ENCODE peak calls at places on chromosome 3, in four cellular contexts. L is stimulated activated CD8-positive, alpha-beta memory T cell treated with anti-CD3 and anti-CD28 coated beads, Interleukin-4, amount 100 ng/mL, for 48 hours; H is posterior cingulate gyrus; F is naive thymus-derived CD4-positive, alpha-beta T cell. M is an unnamed sample.

GRCh38 chr3:61875073-61875472 is 313.7 kb downstream of the PTPRG start:
- DNase-seq in L (no peak), F (no peak), H (no peak), M (no peak)

GRCh38 chr3:152339881-152340505 is 71.3 kb downstream of the MBNL1 start:
- DNase-seq in L (no peak), H (no peak), F (no peak), M (no peak)

GRCh38 chr3:1792466-1792865 is 306.2 kb upstream of the CNTN4 start:
- DNase-seq in F (no peak), L (no peak), H (no peak), M (no peak)

GRCh38 chr3:159637895-159638542 is 350.6 kb upstream of the IL12A start:
- DNase-seq in F (no peak), L (no peak), H (no peak), M (no peak)

GRCh38 chr3:184910664-184911063 is 98.7 kb downstream of the VPS8 start:
- DNase-seq in F (no peak), L (no peak), H (no peak), M (no peak)

GRCh38 chr3:172070799-172071198 is 31.4 kb downstream of the FNDC3B start:
- DNase-seq in L (no peak), F (no peak), H (no peak), M (no peak)

GRCh38 chr3:103056953-103057450 is 622.2 kb downstream of the ZPLD1 start:
- DNase-seq in H (no peak), L (no peak), F (no peak), M (no peak)

GRCh38 chr3:69848113-69848512 is 108.8 kb downstream of the MITF start:
- DNase-seq in F (no peak), H (no peak), L (no peak), M (no peak)

GRCh38 chr3:178436773-178437172 is 99.5 kb upstream of the KCNMB2 start:
- DNase-seq in L (no peak), H (no peak), F (peak; percentile 26), M (peak; percentile 9)

GRCh38 chr3:193085655-193086054 is 155.4 kb upstream of the PLAAT1 start:
- DNase-seq in L (no peak), H (no peak), F (no peak), M (no peak)

GRCh38 chr3:72441284-72441994 is 406.8 kb downstream of the SHQ1 start:
- DNase-seq in F (no peak), H (no peak), L (no peak), M (no peak)

GRCh38 chr3:53772562-53773329 is 73.5 kb downstream of the CHDH start:
- DNase-seq in F (no peak), L (no peak), H (no peak), M (no peak)

GRCh38 chr3:172808969-172809546 is 58.5 kb downstream of the ECT2 start:
- DNase-seq in F (peak; percentile 12), L (no peak), H (no peak), M (peak; percentile 24)

GRCh38 chr3:133572158-133573053 is 1.1 kb upstream of the CDV3 start:
- DNase-seq in L (peak; percentile 33), H (no peak), F (peak; percentile 39), M (peak; percentile 48)

GRCh38 chr3:134148534-134148933 is 102.1 kb downstream of the RYK start:
- DNase-seq in L (no peak), F (no peak), H (no peak), M (no peak)

GRCh38 chr3:70999730-71000129 is 583.8 kb downstream of the FOXP1 start:
- DNase-seq in L (no peak), H (no peak), F (no peak), M (no peak)

GRCh38 chr3:126422571-126423091 is 27.9 kb downstream of the CFAP100 start:
- DNase-seq in H (no peak), F (no peak), L (peak; percentile 11), M (no peak)

GRCh38 chr3:120418866-120419490 is 31.8 kb downstream of the FSTL1 start:
- DNase-seq in H (peak; percentile 67), F (peak; percentile 20), L (no peak), M (peak; percentile 27)

GRCh38 chr3:107752202-107752990 is 229.6 kb downstream of the BBX start:
- DNase-seq in L (no peak), F (peak; percentile 14), H (no peak), M (no peak)

GRCh38 chr3:32421185-32421584 is 29.5 kb downstream of the CMTM7 start:
- DNase-seq in L (no peak), F (no peak), H (no peak), M (no peak)

GRCh38 chr3:150128126-150128525 is 157.4 kb upstream of the PFN2 start:
- DNase-seq in L (no peak), F (no peak), H (peak; percentile 11), M (no peak)

GRCh38 chr3:171162986-171163723 is 136.6 kb upstream of the SLC2A2 start:
- DNase-seq in L (no peak), H (no peak), F (peak; percentile 50), M (peak; percentile 10)

GRCh38 chr3:124619887-124620599 is 110.2 kb upstream of the UMPS start:
- DNase-seq in F (no peak), L (no peak), H (no peak), M (no peak)

GRCh38 chr3:120435621-120436020 is 15.2 kb downstream of the FSTL1 start:
- DNase-seq in H (no peak), F (no peak), L (no peak), M (no peak)

GRCh38 chr3:49554639-49555265 is 475 bp downstream of the BSN start:
- DNase-seq in H (no peak), L (peak; percentile 73), F (peak; percentile 11), M (peak; percentile 79)

GRCh38 chr3:107684431-107684925 is 161.7 kb downstream of the BBX start:
- DNase-seq in L (no peak), F (peak; percentile 60), H (no peak), M (no peak)

M was measured in B cell.